ENCODE peak calls at places on chromosome 2, in four cellular contexts. One of them, this sample, is unnamed. For H3K4me1, the result is how much of the 10 kb centered on the place peaks cover.

GRCh38 chr2:42550870-42551269 is 17.6 kb upstream of the MTA3 start:
- DNase-seq in IMR-90: no peak
- DNase-seq in mesendoderm: no peak
- DNase-seq in H9: no peak
- DNase-seq in this sample: no peak

GRCh38 chr2:191366199-191366598 is 121.0 kb downstream of the MYO1B start:
- DNase-seq in IMR-90: peak
- DNase-seq in mesendoderm: no peak
- DNase-seq in H9: no peak
- DNase-seq in this sample: no peak

GRCh38 chr2:166384774-166385173 is 9.0 kb upstream of the SCN9A start:
- DNase-seq in IMR-90: peak
- DNase-seq in mesendoderm: no peak
- DNase-seq in H9: no peak
- DNase-seq in this sample: no peak

GRCh38 chr2:219350938-219351280 is 18.4 kb upstream of the RESP18 start:
- DNase-seq in IMR-90: peak
- DNase-seq in mesendoderm: peak
- DNase-seq in H9: peak
- DNase-seq in this sample: peak

GRCh38 chr2:164008752-164009151 is 272.9 kb upstream of the FIGN start:
- DNase-seq in IMR-90: no peak
- DNase-seq in mesendoderm: no peak
- DNase-seq in H9: no peak
- DNase-seq in this sample: no peak

GRCh38 chr2:36549063-36549662 is 48.8 kb downstream of the FEZ2 start:
- DNase-seq in IMR-90: peak
- DNase-seq in mesendoderm: no peak
- DNase-seq in H9: no peak
- DNase-seq in this sample: no peak

GRCh38 chr2:240458044-240458899 is 22.8 kb downstream of the GPC1 start:
- DNase-seq in IMR-90: no peak
- DNase-seq in mesendoderm: no peak
- DNase-seq in H9: no peak
- DNase-seq in this sample: no peak

GRCh38 chr2:128414946-128415767 is 96.5 kb upstream of the HS6ST1 start:
- DNase-seq in IMR-90: no peak
- DNase-seq in mesendoderm: no peak
- DNase-seq in H9: peak
- DNase-seq in this sample: no peak

GRCh38 chr2:234945339-234945895 is 6.4 kb upstream of the SH3BP4 start:
- DNase-seq in IMR-90: no peak
- DNase-seq in mesendoderm: no peak
- DNase-seq in H9: no peak
- DNase-seq in this sample: no peak

DNA sequence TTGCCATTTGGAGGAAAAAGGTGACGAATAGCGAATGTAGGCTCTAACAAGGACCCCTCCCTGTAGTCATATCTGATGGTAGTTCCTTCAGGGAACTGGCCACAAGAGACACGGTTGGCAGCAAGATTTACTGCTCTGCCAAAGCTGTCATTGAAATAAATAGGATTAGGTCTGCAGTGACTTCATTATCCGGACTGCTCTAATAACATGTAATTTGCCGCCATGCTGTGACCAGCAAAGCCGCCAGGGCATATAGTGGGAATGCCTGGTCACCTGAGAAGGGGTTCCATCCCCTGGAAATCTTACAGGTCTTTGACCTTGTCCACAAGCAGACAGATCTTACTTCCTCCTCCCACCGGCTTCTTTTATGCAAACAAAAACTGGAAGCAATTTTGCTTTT is 59.4 kb upstream of the LAPTM4A start:
- DNase-seq in IMR-90: no peak
- DNase-seq in mesendoderm: no peak
- DNase-seq in H9: no peak
- DNase-seq in this sample: no peak
- H2BK120ac ChIP-seq in IMR-90: no peak
- H2BK120ac ChIP-seq in mesendoderm: no peak
- H2BK120ac ChIP-seq in H9: no peak
- H2BK120ac ChIP-seq in this sample: no peak

GRCh38 chr2:201183373-201183742 is 417 bp downstream of the CASP10 start:
- DNase-seq in IMR-90: no peak
- DNase-seq in mesendoderm: no peak
- DNase-seq in H9: no peak
- DNase-seq in this sample: no peak

GRCh38 chr2:201182650-201183372 is at the start of gene CASP10:
- DNase-seq in IMR-90: peak
- DNase-seq in mesendoderm: peak
- DNase-seq in H9: peak
- DNase-seq in this sample: no peak

GRCh38 chr2:201191132-201191875 is 8.4 kb downstream of the CASP10 start:
- DNase-seq in IMR-90: no peak
- DNase-seq in mesendoderm: no peak
- DNase-seq in H9: no peak
- DNase-seq in this sample: no peak

GRCh38 chr2:201185863-201186262 is 2.9 kb downstream of the CASP10 start:
- DNase-seq in IMR-90: no peak
- DNase-seq in mesendoderm: no peak
- DNase-seq in H9: no peak
- DNase-seq in this sample: no peak

GRCh38 chr2:201188449-201188848 is 5.5 kb downstream of the CASP10 start:
- DNase-seq in IMR-90: no peak
- DNase-seq in mesendoderm: no peak
- DNase-seq in H9: no peak
- DNase-seq in this sample: no peak
- H3K4me1 ChIP-seq in IMR-90: under half
- H3K4me1 ChIP-seq in mesendoderm: under half
- H3K4me1 ChIP-seq in H9: under half
- H3K4me1 ChIP-seq in this sample: under half

DNA sequence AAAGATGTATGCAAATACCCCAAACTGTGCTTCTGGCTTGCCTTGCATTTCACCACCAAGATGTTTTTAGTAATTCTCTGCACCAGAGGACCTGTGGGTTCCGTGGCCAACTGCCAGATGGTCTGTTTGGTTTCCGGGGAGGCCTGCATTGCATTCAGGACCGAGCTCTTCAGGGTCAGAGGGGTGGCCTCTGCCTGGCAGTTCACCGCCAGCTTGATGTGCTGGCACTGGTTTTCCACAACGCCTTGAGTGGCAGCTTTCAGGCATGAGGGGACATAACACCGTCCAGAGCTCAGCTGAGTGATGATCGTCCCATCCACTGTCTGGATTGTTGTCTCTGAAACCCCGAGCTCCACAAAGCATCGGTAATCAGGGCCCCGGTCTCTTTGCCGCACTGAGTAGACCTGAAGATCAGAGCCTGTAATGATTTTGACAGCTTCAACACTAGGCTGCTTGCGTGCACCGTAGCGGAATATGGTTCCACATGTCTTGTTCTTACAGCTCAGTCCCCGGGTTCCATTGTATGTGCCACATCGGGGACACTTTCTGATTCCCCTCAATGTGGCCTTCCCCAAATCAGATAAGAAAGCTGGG is 9.4 kb downstream of the C2orf42 start:
- DNase-seq in IMR-90: no peak
- DNase-seq in mesendoderm: no peak
- DNase-seq in H9: no peak
- DNase-seq in this sample: no peak
- H3K4me2 ChIP-seq in IMR-90: no peak
- H3K4me2 ChIP-seq in mesendoderm: no peak
- H3K4me2 ChIP-seq in H9: no peak
- H3K4me2 ChIP-seq in this sample: no peak

GRCh38 chr2:3654031-3654430 is 4.0 kb upstream of the ALLC start:
- DNase-seq in IMR-90: no peak
- DNase-seq in mesendoderm: no peak
- DNase-seq in H9: no peak
- DNase-seq in this sample: no peak

GRCh38 chr2:3654464-3655225 is 3.4 kb upstream of the ALLC start:
- DNase-seq in IMR-90: no peak
- DNase-seq in mesendoderm: no peak
- DNase-seq in H9: no peak
- DNase-seq in this sample: no peak

GRCh38 chr2:3651686-3652516 is 6.1 kb upstream of the ALLC start:
- DNase-seq in IMR-90: no peak
- DNase-seq in mesendoderm: peak
- DNase-seq in H9: peak
- DNase-seq in this sample: peak

GRCh38 chr2:3650140-3650944 is 7.7 kb upstream of the ALLC start:
- DNase-seq in IMR-90: no peak
- DNase-seq in mesendoderm: no peak
- DNase-seq in H9: no peak
- DNase-seq in this sample: peak

DNA sequence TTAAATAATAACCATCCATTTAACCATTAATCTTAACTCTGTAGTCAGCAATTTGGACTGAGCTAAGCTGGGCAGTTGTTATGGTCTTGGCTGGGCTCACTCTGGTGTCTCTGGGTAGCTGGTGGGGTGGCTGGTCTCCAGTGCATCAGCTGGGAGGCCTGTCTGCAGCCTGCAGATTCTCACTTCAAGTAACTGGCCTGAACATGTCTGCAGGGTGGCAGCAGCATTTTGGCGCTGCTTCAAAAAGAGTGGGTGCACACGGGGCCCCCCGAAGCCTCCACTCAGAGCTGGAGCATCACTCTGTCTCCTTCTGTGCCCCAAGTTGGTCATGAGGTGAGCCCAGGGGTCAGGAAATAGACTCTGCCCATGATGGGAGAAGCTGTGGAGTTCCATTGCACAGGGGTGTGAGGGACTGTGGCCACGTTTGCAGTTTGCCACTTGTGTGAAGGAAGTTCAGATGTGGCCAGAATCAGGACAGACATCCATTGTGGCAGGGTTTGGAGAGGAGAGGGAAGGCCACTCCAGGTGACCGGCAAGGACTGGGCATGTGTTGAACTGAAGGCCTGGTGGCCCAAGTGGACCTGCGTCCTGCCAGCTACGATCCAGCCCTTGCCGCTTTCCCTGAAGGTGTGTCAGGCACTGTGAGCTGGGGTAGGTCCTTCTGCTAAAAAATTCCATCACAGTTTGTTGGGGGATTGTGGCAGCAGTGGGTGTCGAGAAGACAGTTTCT is 4.9 kb upstream of the ALLC start:
- DNase-seq in IMR-90: no peak
- DNase-seq in mesendoderm: no peak
- DNase-seq in H9: no peak
- DNase-seq in this sample: no peak
- H2BK120ac ChIP-seq in IMR-90: no peak
- H2BK120ac ChIP-seq in mesendoderm: no peak
- H2BK120ac ChIP-seq in H9: no peak
- H2BK120ac ChIP-seq in this sample: peak

DNA sequence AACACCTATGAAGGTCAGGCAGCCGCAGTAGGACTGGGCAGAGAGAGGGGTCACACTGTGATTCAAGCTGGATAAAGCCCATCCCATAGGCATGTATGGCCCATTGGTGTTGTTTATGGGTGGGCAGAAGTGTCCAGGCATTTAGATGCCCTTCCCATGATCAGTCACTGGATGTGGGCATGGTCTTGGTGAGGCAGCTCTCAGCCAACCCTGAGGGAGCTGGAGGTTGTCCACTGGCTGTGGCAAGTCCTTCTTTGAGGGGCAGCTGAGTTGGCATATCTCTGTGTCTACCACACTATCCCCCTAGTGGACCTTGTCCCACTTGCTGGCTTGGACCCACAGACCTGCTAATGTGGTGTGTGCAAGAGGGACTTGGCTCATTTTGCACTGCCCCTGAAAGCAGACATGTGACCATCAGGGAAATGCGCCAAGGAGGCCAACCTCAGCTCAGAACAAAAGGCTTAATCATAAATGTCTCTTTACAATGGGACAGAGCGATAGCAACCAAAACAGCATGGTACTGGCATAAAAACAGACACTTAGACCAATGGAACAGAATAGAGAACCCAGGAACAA is 82.0 kb downstream of the TMEM17 start:
- DNase-seq in IMR-90: no peak
- DNase-seq in mesendoderm: no peak
- DNase-seq in H9: no peak
- DNase-seq in this sample: no peak
- H3K4me1 ChIP-seq in IMR-90: under half
- H3K4me1 ChIP-seq in mesendoderm: under half
- H3K4me1 ChIP-seq in H9: under half
- H3K4me1 ChIP-seq in this sample: under half

DNA sequence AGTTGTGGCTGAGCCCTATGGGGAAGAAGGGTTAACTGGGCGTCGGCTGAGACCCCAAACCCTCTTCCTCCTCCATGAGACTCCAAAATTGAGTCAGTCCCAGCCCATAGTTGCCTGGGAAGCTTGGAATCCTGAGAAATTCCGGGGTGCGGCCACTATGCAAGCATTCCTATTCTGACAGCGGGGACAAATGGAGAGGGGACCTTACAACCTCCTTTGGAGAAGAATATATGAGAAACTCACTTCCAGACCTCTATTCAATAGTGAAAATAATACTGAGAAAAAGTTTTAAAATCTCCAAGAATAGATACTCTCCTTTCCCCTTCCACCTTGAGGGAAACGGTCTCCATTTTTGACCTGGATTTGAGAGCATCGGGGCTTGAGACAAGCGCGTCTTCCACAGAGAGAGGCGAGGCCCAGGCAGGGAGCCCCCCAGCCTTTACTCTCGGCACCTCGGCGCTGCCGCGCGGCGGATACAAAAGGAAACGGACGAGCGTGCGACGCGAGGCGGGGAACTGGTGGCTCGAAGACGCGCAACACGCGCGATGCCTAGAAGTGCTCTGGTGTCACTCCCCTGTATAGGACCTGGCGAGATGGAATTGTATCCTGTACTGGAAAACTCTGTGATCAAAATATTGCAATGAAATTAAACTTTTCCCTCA is 11.1 kb downstream of the NR4A2 start:
- DNase-seq in IMR-90: no peak
- DNase-seq in mesendoderm: peak
- DNase-seq in H9: no peak
- DNase-seq in this sample: peak
- H3K4me2 ChIP-seq in IMR-90: peak
- H3K4me2 ChIP-seq in mesendoderm: peak
- H3K4me2 ChIP-seq in H9: peak
- H3K4me2 ChIP-seq in this sample: no peak

GRCh38 chr2:99140056-99140859 is 1.2 kb upstream of the C2orf15 start:
- DNase-seq in IMR-90: peak
- DNase-seq in mesendoderm: no peak
- DNase-seq in H9: no peak
- DNase-seq in this sample: no peak
- H2BK120ac ChIP-seq in IMR-90: no peak
- H2BK120ac ChIP-seq in mesendoderm: no peak
- H2BK120ac ChIP-seq in H9: no peak
- H2BK120ac ChIP-seq in this sample: no peak